ENCODE peak calls at places on chromosomes 4 and X, in five cellular contexts. K is GM12892, M is transverse colon, R is GM23338, Y is SK-N-SH. E is an unnamed sample.

GRCh38 chr4:85783483-85783882 is 308.5 kb downstream of the ARHGAP24 start:
- DNase-seq in K (no peak), M (no peak), R (no peak), Y (no peak), E (no peak)

GRCh38 chr4:39480902-39481695 is 22.2 kb downstream of the LIAS start:
- DNase-seq in K (no peak), M (no peak), R (no peak), Y (no peak), E (no peak)

GRCh38 chr4:76704133-76704881 is 193.6 kb downstream of the SOWAHB start:
- DNase-seq in K (no peak), M (peak), R (peak), Y (no peak), E (peak)

GRCh38 chr4:139795915-139796314 is 130.3 kb downstream of the MGST2 start:
- DNase-seq in K (no peak), M (no peak), R (no peak), Y (no peak), E (no peak)

GRCh38 chrX:13381514-13381913 is 61.7 kb upstream of the ATXN3L start:
- DNase-seq in K (no peak), M (no peak), R (no peak), Y (no peak), E (no peak)

GRCh38 chr4:152032722-152033131 is 271.9 kb upstream of the GATB start:
- DNase-seq in K (no peak), M (no peak), R (no peak), Y (no peak), E (no peak)

GRCh38 chrX:1393871-1394615 is 2.1 kb upstream of the SLC25A6 start:
- DNase-seq in K (no peak), M (no peak), R (no peak), Y (no peak), E (no peak)

GRCh38 chr4:144754562-144755410 is 108.8 kb downstream of the HHIP start:
- DNase-seq in K (no peak), M (no peak), R (peak), Y (no peak), E (no peak)

GRCh38 chr4:149754526-149754925 is 61.1 kb downstream of the IQCM start:
- DNase-seq in K (no peak), M (no peak), R (no peak), Y (no peak), E (no peak)

GRCh38 chrX:118496763-118497079 is 1.1 kb downstream of the DOCK11 start:
- DNase-seq in K (no peak), M (no peak), R (peak), Y (no peak), E (no peak)

GRCh38 chrX:65690057-65690855 is 22.8 kb downstream of the MSN start:
- DNase-seq in K (no peak), M (no peak), R (no peak), Y (no peak), E (no peak)

GRCh38 chrX:136731798-136732197 is 48.9 kb downstream of the ARHGEF6 start:
- DNase-seq in K (no peak), M (no peak), R (no peak), Y (no peak), E (no peak)

GRCh38 chr4:188986271-188986689 is 847.0 kb downstream of the TRIML1 start:
- DNase-seq in K (no peak), M (no peak), R (no peak), Y (no peak), E (no peak)

GRCh38 chr4:15240764-15241163 is 187.1 kb upstream of the C1QTNF7 start:
- DNase-seq in K (no peak), M (no peak), R (no peak), Y (no peak), E (no peak)

GRCh38 chr4:133592106-133592505 is 443.0 kb downstream of the PCDH10 start:
- DNase-seq in K (no peak), M (no peak), R (no peak), Y (no peak), E (no peak)

GRCh38 chr4:87978656-87979055 is 3.1 kb downstream of the SPP1 start:
- DNase-seq in K (no peak), M (no peak), R (no peak), Y (no peak), E (no peak)

GRCh38 chr4:83618991-83619390 is 83.1 kb downstream of the GPAT3 start:
- DNase-seq in K (no peak), M (peak), R (no peak), Y (no peak), E (no peak)

GRCh38 chr4:55297346-55297745 is 48.7 kb upstream of the SRD5A3 start:
- DNase-seq in K (no peak), M (no peak), R (no peak), Y (no peak), E (no peak)

GRCh38 chrX:84175943-84176342 is 12.1 kb downstream of the RPS6KA6 start:
- DNase-seq in K (no peak), M (no peak), R (no peak), Y (no peak), E (peak)

GRCh38 chr4:121551271-121551670 is 145.5 kb downstream of the ANXA5 start:
- DNase-seq in K (no peak), M (no peak), R (no peak), Y (no peak), E (no peak)

GRCh38 chr4:77110707-77111106 is 34.9 kb upstream of the CCNI start:
- DNase-seq in K (no peak), M (no peak), R (no peak), Y (no peak), E (peak)

GRCh38 chr4:19123681-19124080 is 1102.1 kb upstream of the LCORL start:
- DNase-seq in K (no peak), M (no peak), R (no peak), Y (no peak), E (no peak)

GRCh38 chrX:48911407-48912182 is at the start of gene SLC35A2:
- DNase-seq in K (peak), M (peak), R (peak), Y (peak), E (peak)
- TF ChIP-seq POLR2AphosphoS5 in K (peak), M (peak), R (no peak), Y (peak), E (peak)

GRCh38 chr4:179225594-179225993 is 1783.4 kb upstream of the AGA start:
- DNase-seq in K (no peak), M (no peak), R (no peak), Y (no peak), E (no peak)
- TF ChIP-seq POLR2AphosphoS5 in K (no peak), M (no peak), R (no peak), Y (no peak), E (no peak)

GRCh38 chrX:119942173-119942819 is 1.3 kb downstream of the NKAP start:
- DNase-seq in K (no peak), M (no peak), R (no peak), Y (no peak), E (no peak)

GRCh38 chrX:119942831-119943184 is 743 bp downstream of the NKAP start:
- DNase-seq in K (no peak), M (no peak), R (no peak), Y (no peak), E (no peak)

GRCh38 chrX:119945481-119945880 is 1.9 kb upstream of the NKAP start:
- DNase-seq in K (no peak), M (no peak), R (no peak), Y (no peak), E (no peak)

GRCh38 chrX:119941336-119941735 is 2.2 kb downstream of the NKAP start:
- DNase-seq in K (no peak), M (no peak), R (no peak), Y (no peak), E (no peak)

DNA sequence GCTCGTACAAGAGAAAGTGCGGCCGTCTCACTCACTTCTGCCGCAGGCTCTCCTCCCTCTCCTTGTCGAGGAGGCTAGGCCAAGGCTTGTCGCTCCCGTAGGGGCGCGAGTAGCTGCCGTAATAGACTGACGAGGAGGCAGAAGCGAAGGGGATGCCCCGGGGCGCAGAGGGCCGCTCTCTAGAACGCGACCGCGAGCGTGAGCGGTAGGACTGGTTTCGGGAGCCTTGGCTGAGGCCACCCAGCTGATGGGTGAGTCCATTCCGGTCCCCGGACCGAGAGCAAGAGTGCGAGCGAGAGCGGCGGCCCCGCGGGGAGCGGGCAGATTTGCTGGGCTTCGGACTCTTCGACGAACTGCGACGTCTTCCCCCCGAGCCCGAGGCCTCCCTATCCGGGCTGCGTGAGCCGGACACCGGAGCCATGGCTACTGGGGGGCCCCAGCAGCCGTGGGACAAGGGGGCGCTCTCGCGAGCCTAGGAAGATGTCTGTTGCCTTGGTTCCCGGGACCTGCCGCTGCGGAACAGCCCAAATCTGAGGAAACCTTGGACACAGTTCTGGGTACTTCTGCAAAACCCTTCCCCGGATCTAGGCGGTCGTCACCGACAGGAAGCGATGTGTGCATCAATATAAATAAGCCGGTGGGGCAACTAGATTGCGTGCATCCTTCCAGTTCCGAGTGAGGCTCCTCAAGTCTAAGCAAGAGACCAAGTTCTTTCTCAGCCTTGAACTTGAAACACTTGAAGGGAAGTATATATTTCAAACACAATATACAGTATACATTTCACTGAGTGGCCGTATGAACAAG is at the start of gene NKAP:
- DNase-seq in K (peak), M (peak), R (peak), Y (peak), E (peak)
- TF ChIP-seq POLR2AphosphoS5 in K (peak), M (peak), R (peak), Y (peak), E (peak)

GRCh38 chrX:45743081-45743533 is 542.4 kb upstream of the DIPK2B start:
- DNase-seq in K (no peak), M (no peak), R (peak), Y (peak), E (no peak)
- TF ChIP-seq POLR2AphosphoS5 in K (no peak), M (no peak), R (peak), Y (peak), E (no peak)

GRCh38 chr4:1208970-1209704 is 36.8 kb upstream of the SPON2 start:
- DNase-seq in K (no peak), M (peak), R (peak), Y (no peak), E (peak)
- TF ChIP-seq POLR2AphosphoS5 in K (no peak), M (no peak), R (no peak), Y (no peak), E (no peak)

E was measured in prostate gland.